ENCODE peak calls at places on chromosomes 13 and 19, in six cellular contexts. One of them, this sample, is unnamed.

GRCh38 chr19:50607874-50608785 is 31.6 kb downstream of the SYT3 start:
- DNase-seq in K562: peak; percentile 94
- DNase-seq in HL-60: peak; percentile 28
- DNase-seq in HepG2: peak; percentile 31
- DNase-seq in H1: peak; percentile 97
- DNase-seq in GM12878: peak; percentile 15
- DNase-seq in this sample: peak; percentile 92

GRCh38 chr13:30371649-30372265 is 50.5 kb upstream of the UBE2L5 start:
- DNase-seq in K562: no peak
- DNase-seq in HL-60: peak; percentile 87
- DNase-seq in HepG2: peak; percentile 35
- DNase-seq in H1: no peak
- DNase-seq in GM12878: peak; percentile 96
- DNase-seq in this sample: no peak

GRCh38 chr19:371501-372160 is 27.0 kb upstream of the MIER2 start:
- DNase-seq in K562: no peak
- DNase-seq in HL-60: no peak
- DNase-seq in HepG2: no peak
- DNase-seq in H1: no peak
- DNase-seq in GM12878: no peak
- DNase-seq in this sample: peak; percentile 72

GRCh38 chr13:33510350-33510749 is 224.8 kb upstream of the STARD13 start:
- DNase-seq in K562: no peak
- DNase-seq in HL-60: no peak
- DNase-seq in HepG2: no peak
- DNase-seq in H1: no peak
- DNase-seq in GM12878: no peak
- DNase-seq in this sample: no peak

GRCh38 chr13:112965103-112965502 is 3.9 kb upstream of the MCF2L start:
- DNase-seq in K562: no peak
- DNase-seq in HL-60: no peak
- DNase-seq in HepG2: no peak
- DNase-seq in H1: no peak
- DNase-seq in GM12878: no peak
- DNase-seq in this sample: no peak

GRCh38 chr19:45922281-45922680 is 7.7 kb upstream of the NANOS2 start:
- DNase-seq in K562: peak; percentile 34
- DNase-seq in HL-60: no peak
- DNase-seq in HepG2: peak; percentile 34
- DNase-seq in H1: peak; percentile 25
- DNase-seq in GM12878: no peak
- DNase-seq in this sample: no peak

GRCh38 chr13:109918179-109918651 is 131.8 kb upstream of the IRS2 start:
- DNase-seq in K562: no peak
- DNase-seq in HL-60: no peak
- DNase-seq in HepG2: no peak
- DNase-seq in H1: no peak
- DNase-seq in GM12878: no peak
- DNase-seq in this sample: no peak

GRCh38 chr13:38223093-38223492 is 126.6 kb upstream of the UFM1 start:
- DNase-seq in K562: peak; percentile 5
- DNase-seq in HL-60: no peak
- DNase-seq in HepG2: peak; percentile 1
- DNase-seq in H1: peak; percentile 17
- DNase-seq in GM12878: no peak
- DNase-seq in this sample: no peak

GRCh38 chr13:68168448-68168847 is 938.3 kb upstream of the PCDH9 start:
- DNase-seq in K562: no peak
- DNase-seq in HL-60: no peak
- DNase-seq in HepG2: no peak
- DNase-seq in H1: no peak
- DNase-seq in GM12878: no peak
- DNase-seq in this sample: no peak

GRCh38 chr19:20359933-20360720 is 193.1 kb downstream of the ZNF486 start:
- DNase-seq in K562: no peak
- DNase-seq in HL-60: no peak
- DNase-seq in HepG2: no peak
- DNase-seq in H1: no peak
- DNase-seq in GM12878: no peak
- DNase-seq in this sample: peak; percentile 57

GRCh38 chr19:45782820-45783785 is 813 bp upstream of the DMPK start:
- DNase-seq in K562: no peak
- DNase-seq in HL-60: no peak
- DNase-seq in HepG2: no peak
- DNase-seq in H1: no peak
- DNase-seq in GM12878: no peak
- DNase-seq in this sample: peak; percentile 58

GRCh38 chr19:8311461-8312260 is 3.5 kb upstream of the CD320 start:
- DNase-seq in K562: peak; percentile 2
- DNase-seq in HL-60: no peak
- DNase-seq in HepG2: no peak
- DNase-seq in H1: no peak
- DNase-seq in GM12878: no peak
- DNase-seq in this sample: no peak

GRCh38 chr13:84400711-84401110 is 518.4 kb upstream of the SLITRK1 start:
- DNase-seq in K562: no peak
- DNase-seq in HL-60: no peak
- DNase-seq in HepG2: no peak
- DNase-seq in H1: no peak
- DNase-seq in GM12878: no peak
- DNase-seq in this sample: no peak

GRCh38 chr19:2428027-2428690 is 773 bp upstream of the TIMM13 start:
- DNase-seq in K562: no peak
- DNase-seq in HL-60: no peak
- DNase-seq in HepG2: no peak
- DNase-seq in H1: no peak
- DNase-seq in GM12878: no peak
- DNase-seq in this sample: peak; percentile 48

GRCh38 chr19:32773126-32773525 is 53.6 kb downstream of the TDRD12 start:
- DNase-seq in K562: no peak
- DNase-seq in HL-60: no peak
- DNase-seq in HepG2: no peak
- DNase-seq in H1: no peak
- DNase-seq in GM12878: no peak
- DNase-seq in this sample: no peak

GRCh38 chr19:32781280-32781679 is 61.7 kb downstream of the TDRD12 start:
- DNase-seq in K562: no peak
- DNase-seq in HL-60: no peak
- DNase-seq in HepG2: no peak
- DNase-seq in H1: no peak
- DNase-seq in GM12878: no peak
- DNase-seq in this sample: no peak

DNA sequence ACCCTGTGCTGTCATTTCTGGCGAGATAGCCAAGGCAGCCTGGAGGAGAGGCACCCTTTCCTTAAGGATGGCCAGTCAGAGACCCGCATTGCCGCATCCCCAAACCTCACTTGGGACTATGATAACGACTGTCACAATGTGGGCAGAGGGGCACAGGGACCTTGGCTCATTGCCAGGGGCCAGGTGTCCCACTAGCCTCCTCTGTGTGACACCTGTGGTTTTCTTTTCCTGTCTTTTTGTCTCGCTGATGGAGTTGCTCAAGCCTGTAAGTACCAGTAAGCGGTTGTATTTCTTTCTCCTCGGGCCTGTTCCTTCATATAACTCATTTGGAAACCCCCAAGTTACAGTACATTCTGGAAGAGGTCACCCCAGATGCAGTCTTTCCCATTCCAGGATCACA is 59.5 kb downstream of the TDRD12 start:
- DNase-seq in K562: no peak
- DNase-seq in HL-60: no peak
- DNase-seq in HepG2: no peak
- DNase-seq in H1: no peak
- DNase-seq in GM12878: no peak
- DNase-seq in this sample: no peak
- TF ChIP-seq GABPA in K562: no peak
- TF ChIP-seq GABPA in HL-60: no peak
- TF ChIP-seq GABPA in HepG2: no peak
- TF ChIP-seq GABPA in H1: no peak
- TF ChIP-seq GABPA in GM12878: no peak
- TF ChIP-seq GABPA in this sample: no peak

DNA sequence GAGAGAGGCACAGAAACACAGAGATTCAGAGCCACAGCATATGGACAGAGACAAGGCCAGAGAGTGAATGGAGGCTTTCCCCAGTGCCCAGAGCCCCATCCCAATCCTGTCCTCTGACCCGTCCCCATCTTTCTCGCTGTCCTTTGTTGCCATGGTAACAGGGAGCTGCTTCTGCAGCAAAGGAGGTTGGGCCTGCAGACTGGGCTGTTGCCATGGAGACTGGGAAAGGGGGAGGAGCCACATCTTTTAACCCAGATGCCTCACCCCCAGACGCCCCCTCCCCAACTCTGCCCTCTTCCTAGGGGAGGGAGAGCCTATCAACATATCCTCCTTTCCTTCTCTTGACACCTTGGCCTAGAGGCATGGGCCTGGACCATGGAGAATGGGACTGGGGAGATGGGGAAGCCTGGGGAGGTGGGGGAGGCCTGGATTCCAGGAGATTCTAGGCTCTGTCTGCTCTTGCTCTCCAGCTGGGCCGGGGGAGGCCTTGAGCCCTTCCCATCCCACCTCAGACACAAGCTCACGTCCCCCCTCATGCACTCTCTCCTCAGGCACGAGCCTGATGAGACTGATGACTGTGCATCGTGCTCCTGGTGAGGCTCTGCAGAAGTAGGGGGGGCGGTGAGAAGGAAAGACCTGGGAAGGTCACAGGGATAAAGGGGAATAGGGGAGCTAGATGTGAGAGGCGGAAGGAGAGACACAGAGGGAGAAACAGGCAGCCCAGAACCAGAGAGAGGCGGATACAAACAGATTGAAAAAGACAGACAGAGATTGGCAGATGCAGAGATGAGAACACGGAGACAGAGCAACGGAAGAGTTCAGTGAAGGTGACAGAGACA is 2.1 kb upstream of the ATP1A3 start:
- DNase-seq in K562: peak; percentile 80
- DNase-seq in HL-60: no peak
- DNase-seq in HepG2: no peak
- DNase-seq in H1: no peak
- DNase-seq in GM12878: no peak
- DNase-seq in this sample: peak; percentile 90
- TF ChIP-seq GABPA in K562: no peak
- TF ChIP-seq GABPA in HL-60: no peak
- TF ChIP-seq GABPA in HepG2: no peak
- TF ChIP-seq GABPA in H1: no peak
- TF ChIP-seq GABPA in GM12878: no peak
- TF ChIP-seq GABPA in this sample: no peak

GRCh38 chr19:18438331-18439024 is 545 bp upstream of the ISYNA1 start:
- DNase-seq in K562: peak; percentile 84
- DNase-seq in HL-60: no peak
- DNase-seq in HepG2: peak; percentile 63
- DNase-seq in H1: no peak
- DNase-seq in GM12878: no peak
- DNase-seq in this sample: no peak
- TF ChIP-seq GABPA in K562: peak; percentile 44
- TF ChIP-seq GABPA in HL-60: no peak
- TF ChIP-seq GABPA in HepG2: no peak
- TF ChIP-seq GABPA in H1: no peak
- TF ChIP-seq GABPA in GM12878: no peak
- TF ChIP-seq GABPA in this sample: no peak

GRCh38 chr13:72693832-72694231 is 33.6 kb downstream of the MZT1 start:
- DNase-seq in K562: no peak
- DNase-seq in HL-60: no peak
- DNase-seq in HepG2: no peak
- DNase-seq in H1: no peak
- DNase-seq in GM12878: no peak
- DNase-seq in this sample: no peak

GRCh38 chr13:72694314-72694713 is 33.1 kb downstream of the MZT1 start:
- DNase-seq in K562: no peak
- DNase-seq in HL-60: no peak
- DNase-seq in HepG2: no peak
- DNase-seq in H1: no peak
- DNase-seq in GM12878: no peak
- DNase-seq in this sample: no peak

GRCh38 chr13:72692884-72693514 is 34.4 kb downstream of the MZT1 start:
- DNase-seq in K562: no peak
- DNase-seq in HL-60: no peak
- DNase-seq in HepG2: no peak
- DNase-seq in H1: no peak
- DNase-seq in GM12878: no peak
- DNase-seq in this sample: no peak

GRCh38 chr13:72698164-72698563 is 29.3 kb downstream of the MZT1 start:
- DNase-seq in K562: no peak
- DNase-seq in HL-60: no peak
- DNase-seq in HepG2: no peak
- DNase-seq in H1: no peak
- DNase-seq in GM12878: no peak
- DNase-seq in this sample: no peak

GRCh38 chr13:72696590-72696989 is 30.8 kb downstream of the MZT1 start:
- DNase-seq in K562: no peak
- DNase-seq in HL-60: no peak
- DNase-seq in HepG2: no peak
- DNase-seq in H1: no peak
- DNase-seq in GM12878: no peak
- DNase-seq in this sample: peak; percentile 11
- TF ChIP-seq GABPA in K562: no peak
- TF ChIP-seq GABPA in HL-60: no peak
- TF ChIP-seq GABPA in HepG2: no peak
- TF ChIP-seq GABPA in H1: no peak
- TF ChIP-seq GABPA in GM12878: no peak
- TF ChIP-seq GABPA in this sample: no peak

GRCh38 chr13:59463023-59463422 is 700.7 kb downstream of the DIAPH3 start:
- DNase-seq in K562: no peak
- DNase-seq in HL-60: no peak
- DNase-seq in HepG2: no peak
- DNase-seq in H1: no peak
- DNase-seq in GM12878: no peak
- DNase-seq in this sample: peak; percentile 57
- TF ChIP-seq GABPA in K562: no peak
- TF ChIP-seq GABPA in HL-60: no peak
- TF ChIP-seq GABPA in HepG2: no peak
- TF ChIP-seq GABPA in H1: no peak
- TF ChIP-seq GABPA in GM12878: no peak
- TF ChIP-seq GABPA in this sample: no peak

This sample was measured in SK-N-SH.